ENCODE peak calls at places on chromosome 18, in four cellular contexts. N, I, H and C are unnamed samples.

GRCh38 chr18:50819027-50819726 is 639 bp downstream of the MRO start:
- DNase-seq in N (peak; percentile 76), I (peak; percentile 20), H (peak; percentile 47), C (no peak)

GRCh38 chr18:71442830-71443229 is 1101.3 kb downstream of the CBLN2 start:
- DNase-seq in N (no peak), I (no peak), H (no peak), C (no peak)

GRCh38 chr18:55509631-55510372 is 78.2 kb downstream of the TCF4 start:
- DNase-seq in N (no peak), I (peak; percentile 10), H (no peak), C (peak; percentile 17)

GRCh38 chr18:76619342-76620315 is 124.6 kb upstream of the ZNF516 start:
- DNase-seq in N (peak; percentile 65), I (no peak), H (no peak), C (no peak)

GRCh38 chr18:38940863-38941531 is 1375.4 kb upstream of the CELF4 start:
- DNase-seq in N (no peak), I (peak; percentile 12), H (no peak), C (peak; percentile 99)

GRCh38 chr18:56060967-56061541 is 473.1 kb upstream of the TCF4 start:
- DNase-seq in N (no peak), I (no peak), H (no peak), C (no peak)

GRCh38 chr18:62434798-62435197 is 88.0 kb upstream of the ZCCHC2 start:
- DNase-seq in N (no peak), I (no peak), H (no peak), C (no peak)

GRCh38 chr18:712401-713134 is at the start of gene ENOSF1:
- DNase-seq in N (peak; percentile 95), I (peak; percentile 95), H (peak; percentile 79), C (no peak)

GRCh38 chr18:66872277-66872676 is 268.4 kb upstream of the CDH19 start:
- DNase-seq in N (no peak), I (no peak), H (no peak), C (no peak)

GRCh38 chr18:70931942-70932814 is 643.3 kb downstream of the SOCS6 start:
- DNase-seq in N (no peak), I (no peak), H (no peak), C (no peak)

GRCh38 chr18:73881396-73881795 is 266.2 kb downstream of the FBXO15 start:
- DNase-seq in N (no peak), I (no peak), H (no peak), C (no peak)

GRCh38 chr18:28767781-28768211 is 590.9 kb upstream of the CDH2 start:
- DNase-seq in N (no peak), I (no peak), H (no peak), C (no peak)

GRCh38 chr18:73973972-73974371 is 173.7 kb downstream of the FBXO15 start:
- DNase-seq in N (no peak), I (no peak), H (no peak), C (no peak)

GRCh38 chr18:26547302-26548143 is 830 bp downstream of the KCTD1 start:
- DNase-seq in N (peak; percentile 84), I (no peak), H (no peak), C (no peak)

GRCh38 chr18:77057043-77057442 is 75.5 kb downstream of the MBP start:
- DNase-seq in N (no peak), I (no peak), H (no peak), C (no peak)

GRCh38 chr18:13374468-13375301 is 156.1 kb downstream of the LDLRAD4 start:
- DNase-seq in N (no peak), I (no peak), H (no peak), C (no peak)

GRCh38 chr18:8701546-8702118 is 3.7 kb upstream of the MTCL1 start:
- DNase-seq in N (no peak), I (no peak), H (no peak), C (no peak)
- TF ChIP-seq ATF2 in N (no peak), I (no peak), H (no peak), C (no peak)

DNA sequence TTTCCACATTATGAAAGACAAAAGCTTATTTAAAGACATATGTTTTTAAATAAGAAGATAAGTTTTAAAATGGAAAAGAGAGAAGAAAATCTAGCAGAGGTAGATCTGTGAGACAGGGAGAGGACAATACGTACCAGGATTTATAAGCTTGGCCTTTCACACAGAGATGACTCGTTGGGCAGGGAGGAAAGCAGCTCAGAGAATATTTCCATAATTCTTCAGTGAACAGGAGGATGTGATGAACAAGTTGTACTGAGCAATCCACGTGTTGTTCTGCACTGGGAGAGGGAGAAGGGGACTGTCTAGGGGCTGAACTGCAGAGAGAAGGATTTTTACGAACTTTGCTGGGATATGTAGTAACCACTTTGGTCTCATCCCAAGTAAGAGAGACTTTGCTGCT is 162.6 kb upstream of the SETBP1 start:
- DNase-seq in N (no peak), I (no peak), H (no peak), C (no peak)
- TF ChIP-seq ATF2 in N (no peak), I (no peak), H (no peak), C (no peak)

GRCh38 chr18:58266291-58266690 is 222.3 kb downstream of the NEDD4L start:
- DNase-seq in N (no peak), I (no peak), H (no peak), C (no peak)

GRCh38 chr18:58264846-58265245 is 220.8 kb downstream of the NEDD4L start:
- DNase-seq in N (no peak), I (no peak), H (no peak), C (no peak)

GRCh38 chr18:58262581-58262980 is 218.6 kb downstream of the NEDD4L start:
- DNase-seq in N (no peak), I (no peak), H (no peak), C (no peak)

GRCh38 chr18:58263055-58263732 is 219.2 kb downstream of the NEDD4L start:
- DNase-seq in N (no peak), I (peak; percentile 21), H (no peak), C (no peak)

DNA sequence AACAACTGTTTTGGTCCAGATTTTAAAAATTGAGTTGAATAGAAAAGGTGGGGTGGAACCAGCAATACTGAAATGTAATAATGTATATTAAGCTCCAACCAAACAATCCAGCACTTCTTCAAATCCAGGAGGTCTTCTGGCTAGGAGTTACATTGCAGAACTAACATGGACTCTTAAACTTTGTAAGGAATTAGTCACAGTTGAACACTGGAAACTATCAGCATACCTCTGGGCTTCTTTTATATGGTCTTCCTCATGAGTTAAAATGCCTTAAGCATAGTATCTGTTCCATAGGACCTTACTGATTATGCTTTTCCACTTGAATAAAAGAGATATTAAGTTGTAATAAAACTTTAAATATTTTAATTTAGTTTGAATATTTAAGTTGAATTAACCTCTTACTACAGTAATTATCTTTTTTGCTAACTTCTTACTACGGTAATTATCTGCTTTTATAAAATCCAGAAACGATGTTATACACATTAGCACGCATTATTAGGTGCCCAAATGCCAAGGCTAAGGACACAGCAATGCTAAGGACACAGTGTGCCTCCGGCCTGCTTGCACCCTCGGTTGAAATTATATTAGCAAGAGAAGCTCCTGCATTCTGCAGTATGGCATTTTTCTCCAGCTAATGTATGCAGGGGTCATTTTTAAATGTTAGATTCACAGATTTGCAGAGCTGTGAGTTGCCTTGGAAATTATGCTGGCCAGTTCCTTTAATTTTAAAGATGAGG is 219.9 kb downstream of the NEDD4L start:
- DNase-seq in N (no peak), I (no peak), H (no peak), C (no peak)
- TF ChIP-seq ATF2 in N (no peak), I (no peak), H (no peak), C (no peak)

DNA sequence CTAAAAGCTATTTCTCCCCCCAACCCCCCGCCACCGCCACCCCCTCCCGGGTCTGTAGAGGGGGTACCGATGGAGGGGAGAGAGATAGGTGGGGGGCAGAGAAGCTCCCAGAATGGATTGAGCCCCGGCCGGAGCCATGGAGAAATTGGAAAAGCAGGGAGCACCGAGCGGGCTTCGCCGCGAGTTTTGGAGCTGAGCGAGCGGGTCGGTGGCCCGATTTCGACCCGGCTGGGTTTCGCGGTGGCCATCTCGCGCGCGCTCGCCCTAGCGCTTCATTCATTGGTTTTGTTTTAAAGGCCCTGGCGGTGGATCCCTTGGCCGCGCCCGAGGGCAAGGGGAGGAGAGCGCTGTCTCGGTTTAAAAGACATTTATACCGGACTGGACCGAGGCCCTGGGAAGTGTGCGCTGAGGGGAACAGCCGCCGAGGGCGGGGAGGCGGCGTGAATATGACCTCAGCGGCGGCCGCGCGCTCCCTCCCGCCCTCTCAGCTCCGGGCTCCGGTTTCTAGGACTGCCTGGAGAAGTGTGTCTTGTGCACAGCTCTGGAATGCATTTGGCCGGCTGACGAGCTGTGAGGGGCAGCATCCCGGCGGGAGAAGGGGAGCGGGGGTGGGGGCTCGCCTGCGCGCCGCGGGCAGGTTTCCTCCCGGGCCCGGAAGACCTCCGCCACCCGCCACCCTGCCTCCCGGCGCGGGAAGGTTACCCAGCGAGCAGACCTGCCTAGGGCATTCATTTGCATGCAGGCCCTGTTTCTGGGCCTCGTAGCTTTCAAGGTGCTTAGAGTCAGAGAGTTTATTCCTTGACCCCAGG is 1.7 kb upstream of the SMAD7 start:
- DNase-seq in N (peak; percentile 81), I (peak; percentile 54), H (no peak), C (no peak)
- TF ChIP-seq ATF2 in N (no peak), I (no peak), H (peak; percentile 25), C (no peak)

GRCh38 chr18:35043207-35043606 is 2.0 kb downstream of the MAPRE2 start:
- DNase-seq in N (no peak), I (no peak), H (no peak), C (no peak)

GRCh38 chr18:35040988-35041751 is at the start of gene MAPRE2:
- DNase-seq in N (peak; percentile 99), I (peak; percentile 99), H (peak; percentile 95), C (peak; percentile 82)

GRCh38 chr18:35040638-35040987 is 600 bp upstream of the MAPRE2 start:
- DNase-seq in N (no peak), I (no peak), H (no peak), C (no peak)

GRCh38 chr18:35042389-35043066 is 1.3 kb downstream of the MAPRE2 start:
- DNase-seq in N (no peak), I (no peak), H (no peak), C (no peak)

GRCh38 chr18:35041752-35042379 is 653 bp downstream of the MAPRE2 start:
- DNase-seq in N (no peak), I (peak; percentile 52), H (no peak), C (no peak)
- TF ChIP-seq ATF2 in N (no peak), I (no peak), H (peak; percentile 26), C (no peak)

GRCh38 chr18:22980394-22980793 is 47.3 kb downstream of the RBBP8 start:
- DNase-seq in N (no peak), I (no peak), H (no peak), C (no peak)

GRCh38 chr18:22981274-22982133 is 48.4 kb downstream of the RBBP8 start:
- DNase-seq in N (no peak), I (no peak), H (no peak), C (no peak)

GRCh38 chr18:22987547-22988182 is 54.5 kb downstream of the RBBP8 start:
- DNase-seq in N (no peak), I (no peak), H (no peak), C (no peak)

GRCh38 chr18:22985250-22985649 is 52.1 kb downstream of the RBBP8 start:
- DNase-seq in N (no peak), I (no peak), H (peak; percentile 3), C (no peak)

DNA sequence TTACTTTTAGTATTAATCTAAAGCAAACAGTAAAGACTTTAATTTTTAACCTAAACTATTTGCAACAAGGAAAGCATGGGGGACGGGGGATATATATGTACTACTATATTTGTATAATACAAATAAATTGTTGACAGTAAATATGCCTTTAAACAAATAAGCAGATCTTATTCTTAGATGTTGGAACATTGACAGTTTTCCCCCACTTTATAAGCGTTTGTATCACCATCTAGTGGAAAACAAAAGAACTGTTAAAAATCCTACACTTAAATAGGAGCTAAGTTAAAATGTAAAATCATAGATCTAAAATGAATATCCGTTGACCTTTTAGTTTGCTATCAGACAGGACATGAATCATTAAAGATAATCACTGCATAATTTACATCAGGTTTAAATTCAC is 50.0 kb downstream of the RBBP8 start:
- DNase-seq in N (no peak), I (peak; percentile 19), H (no peak), C (no peak)
- TF ChIP-seq ATF2 in N (no peak), I (no peak), H (no peak), C (no peak)